ENCODE peak calls at places on chromosomes 3 and 15, in seven cellular contexts. B is heart left ventricle, J is BJ, G is nephron progenitor cell, Z is ascending aorta, F is tibial nerve, X is GM23338. D is an unnamed sample.

GRCh38 chr3:120204338-120204737 is 80.7 kb downstream of the GPR156 start:
- DNase-seq in G (no peak), F (no peak), B (no peak), J (no peak), X (no peak), Z (no peak), D (no peak)

GRCh38 chr3:30078736-30079135 is 527.7 kb upstream of the TGFBR2 start:
- DNase-seq in B (no peak), G (no peak), X (no peak), Z (no peak), J (no peak), F (no peak), D (no peak)

GRCh38 chr15:50828610-50829206 is 63.2 kb upstream of the SPPL2A start:
- DNase-seq in F (peak; percentile 23), G (no peak), Z (no peak), X (peak; percentile 3), B (no peak), J (peak; percentile 81), D (peak; percentile 49)

GRCh38 chr15:75129788-75130187 is 71.9 kb upstream of the C15orf39 start:
- DNase-seq in Z (no peak), B (no peak), X (no peak), G (no peak), J (no peak), F (no peak), D (no peak)

GRCh38 chr15:99682455-99682854 is 50.8 kb downstream of the LYSMD4 start:
- DNase-seq in X (no peak), Z (no peak), G (no peak), F (no peak), B (no peak), J (peak; percentile 63), D (peak; percentile 32)

GRCh38 chr3:1717524-1717923 is 381.1 kb upstream of the CNTN4 start:
- DNase-seq in G (no peak), Z (no peak), J (no peak), F (no peak), B (no peak), X (no peak), D (no peak)

GRCh38 chr15:59688383-59688887 is 685 bp downstream of the BNIP2 start:
- DNase-seq in G (no peak), B (no peak), F (peak; percentile 78), X (peak; percentile 32), J (no peak), Z (no peak), D (no peak)

GRCh38 chr15:59738676-59739075 is 49.6 kb upstream of the BNIP2 start:
- DNase-seq in F (no peak), Z (no peak), X (no peak), J (no peak), G (no peak), B (no peak), D (no peak)

GRCh38 chr15:53843869-53844569 is 84.6 kb upstream of the WDR72 start:
- DNase-seq in G (no peak), B (no peak), X (no peak), J (no peak), F (no peak), Z (no peak), D (no peak)

GRCh38 chr15:60973637-60974415 is 255.3 kb downstream of the RORA start:
- DNase-seq in B (no peak), X (no peak), F (no peak), G (no peak), Z (no peak), J (no peak), D (no peak)

GRCh38 chr15:22888120-22888859 is 49.8 kb downstream of the NIPA2 start:
- DNase-seq in X (no peak), Z (no peak), G (no peak), J (peak; percentile 82), F (no peak), B (peak; percentile 53), D (peak; percentile 63)

GRCh38 chr3:197858598-197858997 is 67.5 kb downstream of the LRCH3 start:
- DNase-seq in Z (no peak), B (no peak), G (no peak), F (no peak), X (peak; percentile 70), J (no peak), D (no peak)

GRCh38 chr3:96331341-96331740 is 483.1 kb upstream of the EPHA6 start:
- DNase-seq in X (peak; percentile 24), B (no peak), F (no peak), Z (no peak), J (no peak), G (no peak), D (no peak)

GRCh38 chr15:98440917-98441316 is 207.4 kb upstream of the IGF1R start:
- DNase-seq in G (no peak), X (no peak), J (no peak), B (no peak), Z (no peak), F (no peak), D (no peak)

GRCh38 chr3:178003756-178004155 is 532.5 kb upstream of the KCNMB2 start:
- DNase-seq in J (no peak), B (no peak), X (no peak), G (no peak), F (no peak), Z (no peak), D (no peak)

GRCh38 chr3:123444023-123444422 is 4.9 kb downstream of the ADCY5 start:
- DNase-seq in Z (no peak), B (no peak), X (no peak), F (no peak), G (peak; percentile 22), J (no peak), D (no peak)
- TF ChIP-seq CTCF in Z (no peak), B (no peak), X (no peak), F (no peak), G (no peak), J (no peak), D (no peak)

DNA sequence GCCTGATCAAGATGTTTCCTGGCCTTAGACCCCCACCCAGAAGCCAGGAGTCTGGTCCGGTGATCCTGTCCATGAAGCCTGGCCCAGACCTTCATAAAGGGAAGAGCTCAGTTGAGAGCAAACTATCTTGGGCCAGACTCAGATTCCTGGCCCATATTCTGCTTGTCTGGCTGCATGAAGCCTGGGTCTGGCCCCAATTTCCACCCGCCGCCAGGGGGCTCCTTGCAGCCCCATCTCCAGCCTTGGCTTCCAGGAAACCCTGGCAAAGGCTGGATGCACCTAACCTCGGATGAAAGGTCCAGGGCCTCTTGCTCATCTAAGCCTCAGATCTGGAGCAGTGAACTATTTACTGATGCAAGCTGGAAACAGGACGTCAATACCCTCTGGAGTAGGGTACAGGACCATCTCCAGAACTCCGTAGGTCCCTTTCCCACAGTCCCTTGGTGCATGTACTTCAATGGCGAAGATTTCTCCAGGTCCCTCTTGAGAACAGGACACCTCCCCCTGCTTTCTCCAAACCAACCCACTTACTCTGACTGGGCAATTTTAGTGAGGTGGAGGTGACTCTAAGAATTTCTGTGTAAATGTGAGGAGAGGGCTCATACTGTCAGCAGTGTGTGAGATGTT is 5.6 kb downstream of the FOXL2 start:
- DNase-seq in B (no peak), F (no peak), J (no peak), G (peak; percentile 78), X (peak; percentile 86), Z (no peak), D (no peak)
- TF ChIP-seq CTCF in B (no peak), F (no peak), J (peak; percentile 65), G (peak; percentile 76), X (peak; percentile 78), Z (no peak), D (peak; percentile 39)

DNA sequence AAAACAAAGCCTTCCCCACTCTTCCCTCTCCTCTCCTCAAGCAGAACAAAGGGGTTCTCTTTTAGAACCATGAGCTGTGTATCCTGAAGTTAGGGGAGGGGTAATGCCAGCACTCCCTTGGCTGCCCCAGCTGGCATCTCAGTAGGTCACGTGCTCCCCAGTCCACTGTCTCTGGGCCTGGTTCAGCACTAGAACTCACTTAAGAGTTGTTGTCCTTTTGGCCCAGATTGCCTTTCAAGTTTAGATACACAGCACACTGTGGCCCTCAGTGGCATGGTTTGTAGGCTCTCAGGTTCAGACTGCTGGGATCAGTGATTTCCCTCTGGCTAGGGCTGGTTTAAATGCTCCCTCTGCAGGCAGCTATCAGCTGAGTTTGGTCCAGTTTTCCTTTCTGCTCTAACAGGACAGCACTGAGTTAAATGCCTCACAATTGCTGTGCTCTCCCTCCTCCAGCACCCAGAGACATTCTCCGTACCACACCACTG is 188.4 kb upstream of the ST8SIA2 start:
- DNase-seq in B (peak; percentile 28), J (no peak), Z (no peak), F (no peak), X (peak; percentile 70), G (no peak), D (no peak)
- TF ChIP-seq CTCF in B (peak; percentile 34), J (peak; percentile 3), Z (no peak), F (no peak), X (peak; percentile 48), G (no peak), D (peak; percentile 20)

DNA sequence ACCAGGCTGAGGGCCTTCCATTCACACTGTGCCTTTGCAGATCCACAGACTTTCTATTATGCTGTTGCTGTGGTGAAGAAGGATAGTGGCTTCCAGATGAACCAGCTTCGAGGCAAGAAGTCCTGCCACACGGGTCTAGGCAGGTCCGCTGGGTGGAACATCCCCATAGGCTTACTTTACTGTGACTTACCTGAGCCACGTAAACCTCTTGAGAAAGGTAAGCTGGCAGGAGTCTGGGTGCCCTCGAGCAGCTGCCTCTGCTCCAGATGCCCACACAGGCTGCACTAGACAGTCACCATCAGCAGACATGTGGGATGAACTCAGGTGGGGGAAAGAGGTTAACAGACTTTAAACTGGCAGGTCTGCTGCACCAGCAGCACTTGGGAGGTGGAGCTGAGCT is 8.3 kb downstream of the TF start:
- DNase-seq in X (no peak), J (no peak), G (no peak), F (no peak), Z (no peak), B (no peak), D (no peak)
- TF ChIP-seq CTCF in X (no peak), J (no peak), G (no peak), F (no peak), Z (no peak), B (no peak), D (no peak)

DNA sequence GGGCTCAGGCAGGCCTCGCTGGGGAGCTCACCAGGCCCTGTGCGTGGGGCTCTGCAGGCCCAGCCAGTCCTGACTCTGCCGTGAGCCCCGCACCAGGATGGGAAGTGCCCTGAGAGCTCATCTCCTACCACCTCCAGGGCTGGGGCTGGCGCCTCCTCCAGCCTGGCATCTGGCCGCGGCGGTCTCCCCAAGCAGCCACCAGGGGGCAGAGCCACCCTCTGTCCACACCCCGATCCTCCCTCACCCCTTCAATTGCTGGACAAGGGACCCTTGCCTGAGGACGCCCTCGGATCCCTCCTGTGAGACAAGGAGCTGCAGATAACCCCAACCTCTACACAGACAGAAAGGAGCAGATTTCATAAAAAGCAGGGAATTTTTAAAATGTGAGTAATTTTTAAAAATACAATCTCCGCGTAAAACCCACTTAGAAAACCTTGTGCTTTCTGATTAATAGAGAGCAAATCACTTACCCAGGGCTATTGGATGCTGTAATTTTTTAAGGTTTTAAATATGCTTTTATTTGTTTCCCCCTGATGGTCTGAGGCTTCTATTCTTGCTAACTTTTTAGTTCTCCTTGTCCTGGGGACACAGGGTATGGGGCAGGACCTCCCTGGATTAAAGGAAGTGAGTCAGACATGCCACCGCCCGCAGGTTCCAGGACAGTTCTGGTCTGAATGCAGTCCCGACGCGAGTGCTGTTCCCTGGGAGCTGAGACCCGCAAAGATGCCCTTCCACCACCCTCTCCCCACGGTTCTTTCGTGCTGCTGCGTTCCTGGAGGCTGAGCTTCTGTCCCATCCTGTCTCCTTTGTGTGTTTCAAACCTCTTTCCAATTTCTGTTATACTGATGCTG is 52.3 kb upstream of the CHRNA7 start:
- DNase-seq in X (peak; percentile 87), Z (no peak), B (peak; percentile 30), J (no peak), F (peak; percentile 37), G (peak; percentile 86), D (no peak)
- TF ChIP-seq CTCF in X (peak; percentile 80), Z (peak; percentile 26), B (peak; percentile 67), J (peak; percentile 82), F (peak; percentile 69), G (peak; percentile 89), D (peak; percentile 74)

D was measured in AG09319.